ENCODE peak calls at places on chromosomes 11 and 22, in four cellular contexts. J is HCT116, A is PC-3, D is mammary epithelial cell. U is an unnamed sample.

GRCh38 chr22:39314251-39314971 is 5.0 kb downstream of the RPL3 start:
- DNase-seq in A (no peak), D (no peak), J (no peak), U (no peak)

GRCh38 chr11:86091566-86091965 is 22.7 kb upstream of the PICALM start:
- DNase-seq in D (peak; percentile 78), J (no peak), A (no peak), U (peak; percentile 91)

GRCh38 chr22:31723699-31724098 is 26.2 kb downstream of the PRR14L start:
- DNase-seq in A (no peak), D (no peak), J (no peak), U (no peak)

GRCh38 chr11:86592047-86592564 is 80.3 kb downstream of the ME3 start:
- DNase-seq in A (peak; percentile 59), J (no peak), D (no peak), U (peak; percentile 84)

GRCh38 chr11:59184876-59185275 is 12.9 kb downstream of the DTX4 start:
- DNase-seq in D (no peak), J (no peak), A (no peak), U (no peak)

GRCh38 chr22:26464312-26464711 is 19.3 kb downstream of the HPS4 start:
- DNase-seq in D (no peak), A (no peak), J (no peak), U (no peak)

GRCh38 chr11:70544067-70544773 is 145.9 kb downstream of the CTTN start:
- DNase-seq in A (no peak), D (no peak), J (no peak), U (no peak)

GRCh38 chr11:110219011-110219785 is 77.2 kb downstream of the RDX start:
- DNase-seq in D (no peak), J (no peak), A (no peak), U (peak; percentile 65)

GRCh38 chr11:45847908-45848316 is 637 bp downstream of the CRY2 start:
- DNase-seq in A (peak; percentile 35), D (peak; percentile 46), J (no peak), U (peak; percentile 60)

GRCh38 chr11:61057615-61058014 is 44.7 kb upstream of the CD5 start:
- DNase-seq in A (no peak), J (no peak), D (no peak), U (no peak)

GRCh38 chr22:46537221-46537945 is at the start of gene CELSR1:
- DNase-seq in A (peak; percentile 55), D (peak; percentile 83), J (no peak), U (peak; percentile 67)

GRCh38 chr22:39685336-39686177 is 115.0 kb downstream of the CACNA1I start:
- DNase-seq in A (no peak), D (no peak), J (no peak), U (no peak)

GRCh38 chr11:34427171-34427805 is 11.4 kb upstream of the CAT start:
- DNase-seq in J (no peak), A (peak; percentile 69), D (peak; percentile 92), U (peak; percentile 90)

GRCh38 chr11:131748146-131749050 is 378.0 kb downstream of the NTM start:
- DNase-seq in A (peak; percentile 69), D (peak; percentile 42), J (no peak), U (peak; percentile 68)

GRCh38 chr22:31139866-31140716 is at the start of gene PLA2G3:
- DNase-seq in J (no peak), A (no peak), D (no peak), U (peak; percentile 62)

GRCh38 chr11:114624455-114625207 is 29.0 kb upstream of the NXPE4 start:
- DNase-seq in D (no peak), J (no peak), A (no peak), U (no peak)

GRCh38 chr11:10349806-10350205 is 44.9 kb downstream of the ADM start:
- DNase-seq in A (no peak), D (no peak), J (no peak), U (no peak)

GRCh38 chr11:26490546-26490945 is 81.5 kb downstream of the MUC15 start:
- DNase-seq in D (no peak), J (no peak), A (no peak), U (no peak)

GRCh38 chr11:18332302-18332701 is 9.9 kb downstream of the GTF2H1 start:
- DNase-seq in A (no peak), J (no peak), D (no peak), U (peak; percentile 19)
- TF ChIP-seq EZH2 in A (no peak), J (no peak), D (no peak), U (no peak)

GRCh38 chr22:29718949-29719893 is 582 bp upstream of the CABP7 start:
- DNase-seq in D (no peak), A (no peak), J (no peak), U (no peak)
- TF ChIP-seq EZH2 in D (peak; percentile 61), A (no peak), J (no peak), U (peak; percentile 95)

DNA sequence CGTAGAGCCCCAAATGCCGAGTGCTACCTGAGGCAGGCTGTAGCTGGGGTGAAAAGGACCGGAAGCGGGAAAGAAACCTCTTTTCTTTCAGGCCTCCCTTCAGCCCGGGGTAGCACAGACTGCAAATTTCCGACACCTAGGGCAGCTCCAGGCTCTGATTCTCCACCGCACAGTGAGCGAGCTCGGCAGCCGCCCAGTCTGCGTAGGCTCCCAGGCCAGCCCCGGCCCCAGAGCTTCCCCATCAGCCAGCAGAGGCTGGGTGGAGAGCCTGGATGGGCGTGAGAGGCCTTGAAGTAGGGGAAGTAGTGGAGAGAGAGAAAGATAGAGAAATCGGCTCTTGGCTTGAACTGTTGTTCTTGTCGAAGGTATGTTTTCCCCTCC is 9.3 kb upstream of the PAX6 start:
- DNase-seq in D (no peak), A (no peak), J (no peak), U (no peak)
- TF ChIP-seq EZH2 in D (peak; percentile 78), A (no peak), J (no peak), U (peak; percentile 56)

GRCh38 chr22:50718352-50718709 is 19.7 kb upstream of the ACR start:
- DNase-seq in D (no peak), A (no peak), J (no peak), U (no peak)

GRCh38 chr22:50720301-50720845 is 17.6 kb upstream of the ACR start:
- DNase-seq in D (no peak), J (no peak), A (no peak), U (no peak)

GRCh38 chr22:50720861-50721844 is 16.9 kb upstream of the ACR start:
- DNase-seq in A (no peak), J (no peak), D (no peak), U (no peak)

GRCh38 chr22:50717709-50718351 is 20.2 kb upstream of the ACR start:
- DNase-seq in D (no peak), A (no peak), J (no peak), U (no peak)

DNA sequence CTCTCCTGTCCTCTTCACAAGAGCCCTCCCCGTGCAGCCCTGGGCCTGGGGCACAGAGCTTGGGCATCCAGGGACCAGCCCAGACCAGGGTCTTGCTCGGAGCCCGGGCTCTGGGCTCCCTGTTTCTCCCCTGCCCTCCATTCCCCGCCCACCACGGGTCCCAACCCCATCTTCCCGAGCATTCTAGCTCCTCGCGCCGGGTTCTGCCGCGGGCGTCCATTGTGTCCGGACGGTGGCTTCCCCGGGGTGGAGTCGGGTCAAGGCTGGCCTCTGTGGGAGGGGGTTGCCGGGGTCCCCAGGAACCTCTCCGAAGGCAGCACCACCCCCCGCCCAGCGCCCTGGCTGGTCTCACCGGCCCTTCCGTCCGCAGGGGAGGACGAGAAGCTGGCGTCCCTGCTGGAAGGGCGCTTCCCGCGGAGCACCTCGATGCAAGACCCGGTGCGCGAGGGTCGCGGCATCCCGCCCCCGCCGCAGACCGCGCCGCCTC is 18.1 kb upstream of the ACR start:
- DNase-seq in J (no peak), D (no peak), A (no peak), U (no peak)
- TF ChIP-seq EZH2 in J (no peak), D (no peak), A (no peak), U (peak; percentile 64)

GRCh38 chr11:116498161-116498560 is 274.6 kb downstream of the BUD13 start:
- DNase-seq in J (no peak), D (no peak), A (no peak), U (no peak)

GRCh38 chr11:116499396-116500001 is 273.3 kb downstream of the BUD13 start:
- DNase-seq in J (peak; percentile 64), A (peak; percentile 69), D (peak; percentile 33), U (peak; percentile 34)

GRCh38 chr11:116500833-116501622 is 271.8 kb downstream of the BUD13 start:
- DNase-seq in D (no peak), A (no peak), J (no peak), U (no peak)

GRCh38 chr11:116501728-116502127 is 271.1 kb downstream of the BUD13 start:
- DNase-seq in A (no peak), D (no peak), J (no peak), U (no peak)

GRCh38 chr11:116500002-116500832 is 272.6 kb downstream of the BUD13 start:
- DNase-seq in A (no peak), D (no peak), J (no peak), U (no peak)
- TF ChIP-seq EZH2 in A (no peak), D (no peak), J (no peak), U (no peak)

DNA sequence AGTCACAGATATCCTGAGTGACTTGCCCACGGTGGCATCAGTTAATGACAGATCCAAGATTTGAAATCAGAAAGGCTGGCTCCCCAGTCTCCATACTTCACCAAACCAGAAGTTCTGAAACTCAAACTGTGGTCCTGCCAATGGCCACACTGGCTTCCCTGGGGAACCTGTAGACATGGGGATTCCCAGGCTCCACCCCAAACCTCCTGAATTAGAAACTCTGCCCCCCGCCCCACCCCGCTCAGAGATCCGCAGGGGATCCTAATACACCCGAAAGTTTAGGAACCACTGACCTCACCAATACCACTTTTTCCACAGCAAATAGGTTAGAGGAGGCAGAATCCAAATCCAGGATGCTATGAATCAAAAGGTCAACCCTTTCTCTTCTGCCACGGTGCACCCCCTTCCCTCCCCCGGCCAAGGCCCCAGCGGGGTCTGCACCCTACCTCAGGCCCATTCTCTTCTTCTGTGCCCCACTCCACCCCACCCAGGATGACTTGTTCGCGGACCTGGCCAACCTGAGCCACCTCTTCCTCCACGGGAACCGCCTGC is 15.4 kb downstream of the RTN4RL2 start:
- DNase-seq in J (no peak), A (no peak), D (no peak), U (no peak)
- TF ChIP-seq EZH2 in J (no peak), A (no peak), D (no peak), U (no peak)

GRCh38 chr11:73218830-73219215 is 742 bp downstream of the P2RY2 start:
- DNase-seq in J (no peak), D (no peak), A (no peak), U (no peak)
- TF ChIP-seq EZH2 in J (no peak), D (no peak), A (no peak), U (peak; percentile 2)

GRCh38 chr11:62554377-62554776 is 7.8 kb upstream of the AHNAK start:
- DNase-seq in D (no peak), J (no peak), A (no peak), U (no peak)

GRCh38 chr11:62552931-62553838 is 6.6 kb upstream of the AHNAK start:
- DNase-seq in J (peak; percentile 91), A (peak; percentile 98), D (peak; percentile 93), U (peak; percentile 96)

GRCh38 chr11:62552465-62552782 is 5.8 kb upstream of the AHNAK start:
- DNase-seq in D (no peak), A (peak; percentile 77), J (no peak), U (no peak)

GRCh38 chr11:62555464-62556092 is 9.0 kb upstream of the AHNAK start:
- DNase-seq in J (no peak), A (peak; percentile 50), D (no peak), U (peak; percentile 76)

DNA sequence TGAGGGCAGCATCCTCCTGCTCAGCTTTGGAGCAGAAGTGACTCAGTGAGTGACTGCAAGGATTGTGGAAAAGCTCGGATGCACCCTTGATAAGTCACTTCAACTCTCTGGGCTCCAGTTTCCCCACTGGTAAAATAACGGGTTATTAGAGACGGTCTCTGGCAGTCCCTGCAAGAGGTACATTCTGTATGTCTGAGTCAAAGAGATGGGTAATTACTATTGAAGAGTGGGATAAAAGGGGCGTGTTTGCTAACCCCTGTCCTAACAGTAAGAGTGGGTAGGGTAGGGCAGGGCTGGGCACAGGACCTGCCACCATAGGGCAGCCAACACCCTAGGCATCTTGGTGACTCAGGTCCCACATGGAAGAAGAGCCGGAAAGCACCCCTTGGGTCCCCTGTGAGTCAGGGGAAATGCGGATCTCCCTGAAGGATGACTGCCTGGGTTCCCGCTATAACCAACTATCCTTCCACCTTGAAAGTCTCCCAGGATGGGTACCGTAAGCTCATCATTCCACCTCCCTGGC is 7.3 kb upstream of the AHNAK start:
- DNase-seq in D (peak; percentile 88), J (peak; percentile 68), A (peak; percentile 96), U (peak; percentile 93)
- TF ChIP-seq EZH2 in D (no peak), J (no peak), A (no peak), U (no peak)

U was measured in fibroblast of lung.